ENCODE peak calls at places on chromosomes 7 and 10, in four cellular contexts. G is AG20443; R is mesenteric fat pad; F is activated CD4-positive, alpha-beta memory T cell treated with anti-CD3 and anti-CD28 coated beads, Interleukin-2, amount 10 ng/mL, durations not matched to agents 7 days and 5 days. O is an unnamed sample.

GRCh38 chr10:74924251-74924954 is 98.0 kb downstream of the KAT6B start:
- DNase-seq in F (no peak), G (peak), R (no peak), O (no peak)

GRCh38 chr10:23994459-23995046 is 214.4 kb upstream of the KIAA1217 start:
- DNase-seq in G (peak), R (no peak), F (peak), O (no peak)

GRCh38 chr10:45380903-45381610 is 7.0 kb downstream of the ALOX5 start:
- DNase-seq in F (no peak), G (peak), R (no peak), O (no peak)

GRCh38 chr7:94391716-94392390 is 2.8 kb upstream of the COL1A2 start:
- DNase-seq in F (no peak), G (peak), R (no peak), O (no peak)

GRCh38 chr10:88499569-88500470 is 83.3 kb downstream of the RNLS start:
- DNase-seq in R (no peak), F (no peak), G (peak), O (no peak)

GRCh38 chr10:43962346-43963191 is 313.9 kb upstream of the ZNF32 start:
- DNase-seq in G (peak), F (peak), R (peak), O (peak)

GRCh38 chr7:27576360-27576944 is 86.2 kb downstream of the HIBADH start:
- DNase-seq in R (no peak), G (peak), F (no peak), O (no peak)

GRCh38 chr7:12518920-12519681 is 51.4 kb upstream of the SCIN start:
- DNase-seq in G (peak), R (no peak), F (no peak), O (no peak)

GRCh38 chr10:131677671-131678070 is 223.1 kb upstream of the PPP2R2D start:
- DNase-seq in R (peak), G (no peak), F (no peak), O (no peak)

GRCh38 chr7:18119985-18120384 is 92.3 kb upstream of the PRPS1L1 start:
- DNase-seq in R (no peak), G (no peak), F (no peak), O (no peak)

GRCh38 chr7:150941983-150942590 is 36.0 kb downstream of the KCNH2 start:
- DNase-seq in F (peak), G (no peak), R (peak), O (no peak)